ENCODE peak calls at places on chromosomes 2 and 18, in ten cellular contexts. X, W, Y, P, L, R, H, Z, U and Q are unnamed samples.

GRCh38 chr2:145012214-145012670 is 492.3 kb upstream of the ZEB2 start:
- DNase-seq in W (no peak), Z (no peak), X (peak; percentile 78), P (no peak), R (no peak), L (no peak), Y (peak; percentile 46), H (no peak), U (no peak), Q (no peak)

GRCh38 chr2:227509824-227510619 is 38.1 kb downstream of the AGFG1 start:
- DNase-seq in Y (peak; percentile 42), R (no peak), Z (no peak), W (no peak), P (peak; percentile 59), L (no peak), X (no peak), H (no peak), U (no peak), Q (peak; percentile 42)

GRCh38 chr2:109031481-109032228 is 42.6 kb upstream of the EDAR start:
- DNase-seq in X (no peak), L (no peak), Y (no peak), R (peak; percentile 25), H (peak; percentile 33), P (no peak), W (peak; percentile 27), Z (peak; percentile 95), U (no peak), Q (no peak)

GRCh38 chr2:172021955-172022354 is 22.2 kb downstream of the METAP1D start:
- DNase-seq in R (no peak), U (no peak), Y (peak; percentile 19), X (no peak), P (no peak), H (no peak), L (no peak), Z (peak; percentile 59), W (no peak), Q (no peak)

GRCh38 chr2:113686537-113686936 is 59.5 kb downstream of the RABL2A start:
- DNase-seq in H (no peak), Y (no peak), Z (no peak), P (no peak), R (no peak), L (no peak), U (no peak), W (no peak), X (no peak), Q (no peak)

GRCh38 chr2:8849322-8849721 is 11.9 kb upstream of the KIDINS220 start:
- DNase-seq in W (no peak), Y (no peak), P (no peak), Z (no peak), U (no peak), H (no peak), X (no peak), L (no peak), R (no peak), Q (no peak)

GRCh38 chr2:31107588-31108300 is 30.5 kb downstream of the GALNT14 start:
- DNase-seq in U (no peak), Z (peak; percentile 12), H (no peak), R (no peak), P (no peak), W (no peak), Y (no peak), L (no peak), X (no peak), Q (no peak)

GRCh38 chr2:154226931-154227330 is 355.2 kb downstream of the GALNT13 start:
- DNase-seq in H (no peak), W (no peak), Z (no peak), X (no peak), L (no peak), Y (no peak), R (no peak), P (no peak), U (no peak), Q (no peak)

GRCh38 chr2:218040883-218041282 is 28.2 kb upstream of the RUFY4 start:
- DNase-seq in W (no peak), U (no peak), Y (no peak), R (no peak), Z (no peak), L (no peak), X (no peak), P (no peak), H (no peak), Q (no peak)

GRCh38 chr2:38147333-38148121 is 71.6 kb upstream of the CYP1B1 start:
- DNase-seq in U (no peak), H (no peak), Z (no peak), Y (no peak), W (no peak), R (no peak), X (no peak), L (no peak), P (no peak), Q (no peak)

GRCh38 chr2:224754129-224754528 is 38.0 kb upstream of the CCDC195 start:
- DNase-seq in R (no peak), W (no peak), X (no peak), L (no peak), U (no peak), Y (no peak), H (no peak), Z (no peak), P (no peak), Q (no peak)

GRCh38 chr2:120741514-120742448 is 6.1 kb downstream of the GLI2 start:
- DNase-seq in R (no peak), Z (no peak), L (no peak), H (peak; percentile 20), U (peak; percentile 77), X (no peak), P (no peak), Y (no peak), W (no peak), Q (no peak)

GRCh38 chr2:28976584-28976983 is 4.5 kb upstream of the TOGARAM2 start:
- DNase-seq in H (peak; percentile 41), U (no peak), L (no peak), Y (no peak), X (peak; percentile 56), Z (no peak), W (no peak), R (no peak), P (no peak), Q (no peak)

GRCh38 chr18:59149007-59149406 is 9.3 kb downstream of the SEC11C start:
- DNase-seq in L (no peak), X (no peak), H (no peak), Z (no peak), Y (no peak), P (no peak), W (no peak), R (no peak), U (no peak), Q (no peak)

GRCh38 chr18:37124511-37124910 is 295.6 kb downstream of the KIAA1328 start:
- DNase-seq in L (no peak), H (no peak), X (no peak), Z (no peak), W (no peak), Y (no peak), R (no peak), P (no peak), U (no peak), Q (no peak)

DNA sequence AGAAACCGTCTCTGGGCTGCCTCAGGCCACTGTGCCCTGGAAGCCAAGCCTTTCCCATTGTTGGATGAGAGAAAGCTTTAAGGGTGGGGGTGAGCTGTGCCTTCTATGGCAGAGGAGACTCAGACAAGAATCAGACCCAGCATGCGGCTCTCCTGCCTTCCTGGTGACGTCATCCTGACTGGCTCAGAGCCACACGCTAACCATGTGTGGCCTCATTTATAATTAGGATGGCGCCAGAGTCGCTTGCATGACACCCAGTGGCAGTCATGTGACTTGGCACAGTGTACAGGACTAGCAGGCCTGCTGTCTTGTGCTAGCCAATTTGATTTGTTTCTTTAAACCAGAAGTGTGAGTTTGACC is 99.2 kb downstream of the SH3BP4 start:
- DNase-seq in U (no peak), P (peak; percentile 82), X (peak; percentile 95), Y (peak; percentile 42), Z (peak; percentile 54), H (peak; percentile 85), L (peak; percentile 26), W (peak; percentile 72), R (peak; percentile 95), Q (peak; percentile 38)
- TF ChIP-seq POLR2A in U (no peak), P (no peak), X (no peak), Y (no peak), Z (no peak), H (no peak), L (no peak), W (no peak), R (no peak), Q (no peak)

DNA sequence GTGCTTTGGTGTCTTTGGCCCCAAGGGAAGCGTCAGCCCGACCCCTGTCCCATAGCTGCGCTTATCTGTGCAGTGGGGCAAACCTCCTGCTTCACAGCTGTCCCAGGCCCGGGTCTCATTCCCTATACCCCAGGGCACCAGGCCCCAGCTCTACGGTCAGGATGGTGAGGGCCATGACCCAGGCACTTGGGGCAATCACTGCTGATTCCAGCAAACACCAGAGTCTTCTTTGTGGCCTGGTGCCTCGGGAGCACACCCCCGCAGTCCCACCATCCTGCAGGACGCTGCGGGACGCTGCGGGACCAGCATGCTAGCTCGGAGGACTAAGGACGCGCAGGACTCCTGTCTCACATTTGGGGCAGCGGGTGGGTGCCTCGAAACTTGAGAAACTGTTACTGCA is 116.9 kb upstream of the HDAC4 start:
- DNase-seq in Y (no peak), R (no peak), H (no peak), W (no peak), X (no peak), L (no peak), U (no peak), P (no peak), Z (no peak), Q (no peak)
- TF ChIP-seq POLR2A in Y (no peak), R (no peak), H (no peak), W (no peak), X (no peak), L (no peak), U (no peak), P (no peak), Z (no peak), Q (no peak)

GRCh38 chr2:237482485-237482884 is 4.6 kb upstream of the MLPH start:
- DNase-seq in W (peak; percentile 77), X (peak; percentile 93), Y (peak; percentile 76), R (peak; percentile 84), U (no peak), Z (no peak), L (no peak), P (no peak), H (peak; percentile 34), Q (peak; percentile 55)
- TF ChIP-seq POLR2A in W (no peak), X (no peak), Y (peak; percentile 40), R (no peak), U (peak; percentile 53), Z (no peak), L (no peak), P (no peak), H (no peak), Q (peak; percentile 22)

DNA sequence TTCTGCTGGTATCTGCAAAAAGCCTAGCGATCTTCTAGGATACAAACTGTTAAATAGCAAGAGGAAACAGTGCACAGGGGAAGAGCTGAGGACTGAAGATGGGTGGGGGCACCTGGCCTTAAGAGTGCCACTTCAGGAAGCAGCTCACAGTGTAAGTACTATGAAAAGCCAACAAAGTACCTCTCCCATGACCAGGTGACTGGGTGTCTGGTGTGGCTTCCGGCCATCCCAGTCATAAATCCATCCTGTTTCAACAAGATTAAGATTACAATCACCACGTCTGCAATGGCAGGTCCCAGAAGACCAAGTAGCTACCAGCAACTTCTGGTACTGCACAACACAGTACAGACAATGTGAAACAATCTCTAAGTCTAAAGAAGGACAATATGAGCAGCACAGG is 15.9 kb downstream of the ERFE start:
- DNase-seq in L (no peak), X (no peak), P (no peak), Z (no peak), H (no peak), W (no peak), Y (no peak), U (no peak), R (no peak), Q (peak; percentile 37)
- TF ChIP-seq POLR2A in L (no peak), X (no peak), P (no peak), Z (no peak), H (no peak), W (no peak), Y (no peak), U (no peak), R (no peak), Q (no peak)